ENCODE peak calls at places on chromosomes 7 and 10, in four cellular contexts. Z, T, N and Y are unnamed samples.

GRCh38 chr10:72542396-72542815 is 83.5 kb downstream of the MICU1 start:
- DNase-seq in N (no peak), Z (no peak), T (peak), Y (no peak)

GRCh38 chr10:45379891-45380540 is 6.0 kb downstream of the ALOX5 start:
- DNase-seq in N (no peak), Z (no peak), T (no peak), Y (no peak)

GRCh38 chr7:38410056-38410455 is 136.6 kb upstream of the TARP start:
- DNase-seq in T (no peak), N (no peak), Z (no peak), Y (no peak)

GRCh38 chr7:104973909-104974415 is 40.0 kb upstream of the KMT2E start:
- DNase-seq in N (no peak), Z (no peak), T (no peak), Y (no peak)

GRCh38 chr7:77995717-77996116 is 197.1 kb downstream of the PHTF2 start:
- DNase-seq in T (peak), Z (peak), N (no peak), Y (no peak)

GRCh38 chr10:99914236-99914635 is 95.5 kb downstream of the DNMBP start:
- DNase-seq in Z (no peak), T (no peak), N (no peak), Y (no peak)

GRCh38 chr7:104150470-104150869 is 57.3 kb downstream of the ORC5 start:
- DNase-seq in T (no peak), Z (no peak), N (no peak), Y (no peak)

GRCh38 chr7:2495402-2496309 is 19.5 kb upstream of the GRIFIN start:
- DNase-seq in N (peak), T (no peak), Z (no peak), Y (no peak)

GRCh38 chr10:67306588-67307205 is 380.9 kb downstream of the LRRTM3 start:
- DNase-seq in Z (peak), T (peak), N (peak), Y (peak)

GRCh38 chr7:148334959-148335577 is 255.5 kb upstream of the C7orf33 start:
- DNase-seq in Z (no peak), T (no peak), N (no peak), Y (no peak)

GRCh38 chr7:38932509-38933168 is 23.6 kb upstream of the VPS41 start:
- DNase-seq in N (peak), T (peak), Z (peak), Y (peak)

GRCh38 chr10:93512565-93512964 is 16.2 kb downstream of the CEP55 start:
- DNase-seq in Z (no peak), T (no peak), N (no peak), Y (no peak)

GRCh38 chr10:95096143-95096542 is 26.8 kb upstream of the CYP2C8 start:
- DNase-seq in T (no peak), Z (no peak), N (no peak), Y (no peak)

GRCh38 chr7:100271716-100272537 is 35.6 kb upstream of the SPDYE3 start:
- DNase-seq in Z (peak), T (peak), N (peak), Y (peak)
- TF ChIP-seq ELF1 in Z (no peak), T (no peak), N (no peak), Y (no peak)

GRCh38 chr7:108805808-108806397 is 236.2 kb downstream of the DNAJB9 start:
- DNase-seq in T (peak), Z (peak), N (peak), Y (peak)
- TF ChIP-seq ELF1 in T (no peak), Z (no peak), N (no peak), Y (no peak)

GRCh38 chr7:138661236-138661635 is 39.9 kb downstream of the SVOPL start:
- DNase-seq in N (no peak), Z (no peak), T (peak), Y (no peak)
- TF ChIP-seq ELF1 in N (no peak), Z (no peak), T (no peak), Y (no peak)

DNA sequence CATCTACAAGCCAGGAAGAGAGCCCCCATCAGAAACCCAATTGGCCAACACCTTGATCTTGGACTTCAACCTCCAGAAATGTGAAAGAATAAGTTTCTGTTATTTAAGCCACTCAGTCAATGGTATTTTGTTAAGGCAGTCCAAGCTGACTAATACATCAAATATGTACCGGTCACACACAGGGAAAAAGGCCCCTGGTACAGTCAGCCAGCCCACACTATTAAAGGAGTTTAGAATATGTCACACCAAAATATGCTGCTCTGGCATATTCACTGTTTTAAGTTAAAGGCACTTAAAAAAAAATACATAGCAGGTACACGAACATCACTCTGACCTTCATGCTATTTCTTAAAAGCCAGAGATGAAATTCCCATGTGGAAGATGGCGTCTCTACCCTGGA is 15.2 kb upstream of the CDCA7L start:
- DNase-seq in N (no peak), Z (no peak), T (no peak), Y (no peak)
- TF ChIP-seq ELF1 in N (no peak), Z (no peak), T (no peak), Y (no peak)

GRCh38 chr7:40843338-40844026 is 708.7 kb downstream of the SUGCT start:
- DNase-seq in Z (no peak), N (no peak), T (no peak), Y (no peak)
- TF ChIP-seq ELF1 in Z (no peak), N (no peak), T (no peak), Y (no peak)

GRCh38 chr7:97731736-97732370 is at the start of gene TAC1:
- DNase-seq in Z (no peak), T (no peak), N (peak), Y (no peak)
- TF ChIP-seq ELF1 in Z (no peak), T (no peak), N (no peak), Y (no peak)

GRCh38 chr10:78599122-78599853 is 469.5 kb upstream of the ZMIZ1 start:
- DNase-seq in Z (no peak), N (no peak), T (no peak), Y (no peak)
- TF ChIP-seq ELF1 in Z (no peak), N (no peak), T (no peak), Y (no peak)

GRCh38 chr10:672992-673391 is 16.5 kb downstream of the DIP2C start:
- DNase-seq in Z (no peak), N (no peak), T (no peak), Y (no peak)
- TF ChIP-seq ELF1 in Z (no peak), N (no peak), T (no peak), Y (no peak)

DNA sequence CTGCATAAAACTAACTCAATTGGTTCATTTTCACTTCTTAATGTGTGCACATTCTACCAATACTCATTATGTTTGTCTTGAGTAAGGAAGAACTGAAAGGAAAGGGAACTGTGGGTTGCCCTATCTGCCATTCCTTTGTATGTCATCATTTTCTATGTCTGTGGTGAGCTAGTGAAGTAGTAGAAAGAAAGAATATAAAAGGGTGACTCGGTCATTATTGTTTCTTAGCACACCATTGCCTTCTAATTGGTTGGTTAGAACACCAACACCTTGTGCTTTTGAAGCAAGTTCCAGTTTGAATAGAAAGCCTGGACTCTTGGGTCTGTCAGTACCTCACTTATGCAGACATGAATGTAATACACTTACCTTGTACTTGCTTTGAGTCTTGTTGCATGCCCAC is 64.3 kb upstream of the MDFIC start:
- DNase-seq in N (no peak), T (no peak), Z (no peak), Y (no peak)
- TF ChIP-seq ELF1 in N (no peak), T (no peak), Z (no peak), Y (no peak)

GRCh38 chr10:13087986-13088618 is 11.9 kb upstream of the OPTN start:
- DNase-seq in T (no peak), N (no peak), Z (no peak), Y (peak)
- TF ChIP-seq ELF1 in T (no peak), N (no peak), Z (no peak), Y (no peak)